ENCODE peak calls at places on chromosomes 2 and 18, in nine cellular contexts. A is stomach, U is cardiac muscle cell, T is IMR-90, S is body of pancreas, K is left ventricle myocardium inferior, L is GM23338, I is uterus, Y is tibial nerve. O is an unnamed sample.
A peak's percentile ranks its signal among the peaks of the same experiment; 100 is the strongest.

GRCh38 chr2:46369783-46370182 is 72.6 kb downstream of the EPAS1 start:
- DNase-seq in A (no peak), U (no peak), T (no peak), S (no peak), K (no peak), L (no peak), I (no peak), Y (no peak), O (no peak)

GRCh38 chr2:8334866-8335325 is 347.0 kb upstream of the ID2 start:
- DNase-seq in A (no peak), U (no peak), T (no peak), S (no peak), K (no peak), L (no peak), I (no peak), Y (no peak), O (no peak)

GRCh38 chr2:68302281-68302680 is 17.5 kb downstream of the CNRIP1 start:
- DNase-seq in A (no peak), U (no peak), T (peak; percentile 39), S (no peak), K (no peak), L (no peak), I (no peak), Y (no peak), O (no peak)

GRCh38 chr2:174122185-174122584 is 126.1 kb downstream of the OLA1 start:
- DNase-seq in A (no peak), U (no peak), T (peak; percentile 27), S (no peak), K (no peak), L (no peak), I (no peak), Y (no peak), O (no peak)

GRCh38 chr2:54952978-54953456 is 97.2 kb downstream of the RTN4 start:
- DNase-seq in A (no peak), U (no peak), T (no peak), S (no peak), K (no peak), L (no peak), I (no peak), Y (no peak), O (no peak)

GRCh38 chr18:49225160-49225559 is 235.3 kb downstream of the DYM start:
- DNase-seq in A (no peak), U (peak; percentile 74), T (peak; percentile 72), S (no peak), K (no peak), L (no peak), I (no peak), Y (no peak), O (no peak)

GRCh38 chr18:23634692-23635091 is 28.0 kb downstream of the ANKRD29 start:
- DNase-seq in A (no peak), U (peak; percentile 60), T (no peak), S (no peak), K (no peak), L (no peak), I (no peak), Y (no peak), O (no peak)

GRCh38 chr2:173966274-173967098 is 1.3 kb upstream of the SP3 start:
- DNase-seq in A (no peak), U (no peak), T (no peak), S (no peak), K (no peak), L (no peak), I (no peak), Y (no peak), O (no peak)

GRCh38 chr2:42970151-42970550 is 177.8 kb upstream of the HAAO start:
- DNase-seq in A (no peak), U (no peak), T (peak; percentile 33), S (no peak), K (no peak), L (no peak), I (no peak), Y (no peak), O (no peak)

GRCh38 chr2:143435112-143435511 is 305.9 kb downstream of the ARHGAP15 start:
- DNase-seq in A (no peak), U (peak; percentile 31), T (peak; percentile 29), S (no peak), K (no peak), L (no peak), I (no peak), Y (no peak), O (no peak)

GRCh38 chr2:217909156-217909820 is 93.5 kb downstream of the TNS1 start:
- DNase-seq in A (no peak), U (no peak), T (no peak), S (no peak), K (no peak), L (peak; percentile 22), I (no peak), Y (no peak), O (peak; percentile 19)

GRCh38 chr2:203579131-203579643 is 44.1 kb upstream of the RAPH1 start:
- DNase-seq in A (peak; percentile 78), U (peak; percentile 54), T (peak; percentile 84), S (peak; percentile 93), K (no peak), L (peak; percentile 41), I (no peak), Y (no peak), O (no peak)

GRCh38 chr2:238290715-238291549 is 2.5 kb upstream of the PER2 start:
- DNase-seq in A (peak; percentile 60), U (no peak), T (no peak), S (no peak), K (no peak), L (no peak), I (no peak), Y (no peak), O (no peak)
- H3K27ac ChIP-seq in A (peak overlapping the region; percentile 99), U (no peak overlapping the region), T (no peak overlapping the region), S (peak overlapping the region; percentile 96), K (peak overlapping the region; percentile 2), L (no peak overlapping the region), I (no peak overlapping the region), Y (peak overlapping the region; percentile 97), O (no peak overlapping the region)

GRCh38 chr2:156601840-156602551 is 165.8 kb downstream of the GPD2 start:
- DNase-seq in A (no peak), U (no peak), T (no peak), S (no peak), K (no peak), L (no peak), I (no peak), Y (no peak), O (no peak)
- TF ChIP-seq CTCF in A (no peak), U (no peak), T (no peak), S (no peak), K (no peak), L (no peak), I (no peak), Y (no peak), O (no peak)

GRCh38 chr2:9445089-9445488 is 21.6 kb downstream of the CPSF3 start:
- DNase-seq in A (no peak), U (no peak), T (no peak), S (no peak), K (no peak), L (no peak), I (no peak), Y (no peak), O (no peak)
- H3K36me3 ChIP-seq in A (peaks cover 99% of the 10 kb centered on the region), U (peaks cover 58% of the 10 kb centered on the region), T (peaks cover 19% of the 10 kb centered on the region), S (no peaks in the 10 kb centered on the region), K (peaks cover 81% of the 10 kb centered on the region), L (peaks cover 43% of the 10 kb centered on the region), I (no peaks in the 10 kb centered on the region), Y (peaks cover 4% of the 10 kb centered on the region), O (peaks cover 91% of the 10 kb centered on the region)

DNA sequence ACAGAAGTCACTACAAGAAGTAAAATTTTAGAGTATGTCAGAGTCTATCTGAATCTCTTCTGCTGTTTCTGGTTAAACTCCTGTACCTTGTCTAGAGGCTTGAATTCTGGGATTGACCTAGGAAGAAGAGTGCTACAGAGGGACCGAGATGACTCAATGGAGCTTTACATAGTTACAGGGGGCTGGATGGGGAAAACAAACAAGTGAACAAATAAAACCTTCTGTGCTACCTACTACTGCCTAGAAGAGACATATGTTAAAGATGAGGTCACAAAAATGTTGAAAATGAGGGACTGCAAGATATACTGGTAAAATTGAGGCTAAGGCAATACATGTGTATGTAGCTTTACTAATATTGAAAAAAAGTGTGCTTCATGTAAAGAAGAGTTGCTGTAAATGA is 265.4 kb upstream of the TFPI start:
- DNase-seq in A (no peak), U (no peak), T (no peak), S (no peak), K (no peak), L (no peak), I (no peak), Y (no peak), O (no peak)
- H3K27ac ChIP-seq in A (no peak overlapping the region), U (no peak overlapping the region), T (no peak overlapping the region), S (no peak overlapping the region), K (no peak overlapping the region), L (no peak overlapping the region), I (no peak overlapping the region), Y (no peak overlapping the region), O (no peak overlapping the region)

GRCh38 chr18:55522011-55522410 is 66.0 kb downstream of the TCF4 start:
- DNase-seq in A (no peak), U (peak; percentile 38), T (no peak), S (no peak), K (no peak), L (peak; percentile 91), I (peak; percentile 30), Y (no peak), O (peak; percentile 45)
- TF ChIP-seq CTCF in A (no peak), U (peak; percentile 46), T (peak; percentile 38), S (no peak), K (peak; percentile 30), L (peak; percentile 79), I (no peak), Y (peak; percentile 20), O (peak; percentile 52)

DNA sequence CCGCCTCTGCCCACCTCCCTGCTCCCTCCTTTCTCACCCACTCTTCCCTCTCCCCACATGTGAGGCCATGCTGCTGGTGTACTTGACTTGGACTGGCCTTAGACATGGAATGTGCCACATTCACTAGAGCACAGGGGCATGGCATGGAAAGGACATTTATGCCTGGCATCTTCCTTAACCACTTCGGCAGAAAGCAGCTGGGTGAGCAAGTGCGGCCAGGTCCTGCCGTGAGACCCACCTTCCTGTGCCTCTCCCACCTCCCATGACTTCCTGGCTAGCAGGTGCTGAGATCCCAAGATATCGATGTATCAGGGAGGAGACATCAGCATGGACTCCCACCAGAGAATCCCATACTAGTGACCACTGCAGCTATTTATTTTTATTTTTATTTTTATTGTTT is 13.0 kb downstream of the GPR55 start:
- DNase-seq in A (no peak), U (no peak), T (no peak), S (no peak), K (no peak), L (no peak), I (no peak), Y (no peak), O (no peak)
- H3K36me3 ChIP-seq in A (no peaks in the 10 kb centered on the region), U (no peaks in the 10 kb centered on the region), T (no peaks in the 10 kb centered on the region), S (no peaks in the 10 kb centered on the region), K (no peaks in the 10 kb centered on the region), L (no peaks in the 10 kb centered on the region), I (no peaks in the 10 kb centered on the region), Y (no peaks in the 10 kb centered on the region), O (no peaks in the 10 kb centered on the region)